ENCODE peak calls at places on chromosomes 1 and 21, in seven cellular contexts. N, J, C, O, E, V and Q are unnamed samples.

GRCh38 chr1:219323426-219323825 is 149.7 kb downstream of the LYPLAL1 start:
- DNase-seq in J (no peak), C (no peak), E (no peak), N (no peak), O (no peak), V (no peak), Q (no peak)

GRCh38 chr1:20479840-20480239 is 6.2 kb downstream of the CAMK2N1 start:
- DNase-seq in J (no peak), O (no peak), N (no peak), E (no peak), C (no peak), V (no peak), Q (no peak)

GRCh38 chr1:221783936-221784335 is 42.0 kb upstream of the DUSP10 start:
- DNase-seq in C (no peak), J (no peak), N (no peak), V (peak), E (no peak), O (no peak), Q (no peak)

GRCh38 chr1:53297226-53297625 is 30.6 kb downstream of the LRP8 start:
- DNase-seq in J (no peak), N (no peak), E (no peak), O (no peak), C (no peak), V (no peak), Q (no peak)

GRCh38 chr1:58704616-58705021 is 4.8 kb upstream of the MYSM1 start:
- DNase-seq in N (no peak), E (no peak), O (peak), C (peak), J (no peak), V (no peak), Q (no peak)

GRCh38 chr1:203327684-203328457 is 22.6 kb downstream of the BTG2 start:
- DNase-seq in J (no peak), V (peak), C (no peak), E (no peak), N (no peak), O (no peak), Q (peak)

GRCh38 chr1:111813440-111814304 is 58.0 kb downstream of the DDX20 start:
- DNase-seq in O (peak), N (no peak), C (peak), J (no peak), V (no peak), E (no peak), Q (no peak)

GRCh38 chr1:22665752-22666151 is 12.7 kb downstream of the C1QB start:
- DNase-seq in O (peak), C (no peak), V (no peak), E (no peak), N (peak), J (no peak), Q (no peak)

GRCh38 chr1:22257286-22258275 is 114.7 kb upstream of the WNT4 start:
- DNase-seq in V (no peak), J (no peak), C (no peak), N (peak), O (no peak), E (no peak), Q (peak)

GRCh38 chr1:3327936-3328590 is 126.4 kb upstream of the ARHGEF16 start:
- DNase-seq in N (no peak), O (no peak), V (no peak), J (no peak), C (peak), E (no peak), Q (no peak)

GRCh38 chr1:183908095-183908494 is 103.2 kb downstream of the RGL1 start:
- DNase-seq in C (no peak), N (no peak), J (no peak), E (no peak), O (no peak), V (no peak), Q (no peak)

GRCh38 chr1:54998677-54999076 is at the start of gene BSND:
- DNase-seq in O (no peak), J (no peak), V (no peak), N (no peak), E (no peak), C (no peak), Q (no peak)

GRCh38 chr1:6614019-6614952 is 755 bp downstream of the PHF13 start:
- DNase-seq in V (no peak), J (no peak), E (peak), O (peak), N (peak), C (no peak), Q (peak)

GRCh38 chr21:35814858-35815619 is 245.3 kb downstream of the SETD4 start:
- DNase-seq in E (no peak), O (no peak), J (no peak), C (no peak), N (no peak), V (no peak), Q (no peak)

GRCh38 chr1:8155528-8156186 is 129.5 kb upstream of the ERRFI1 start:
- DNase-seq in V (no peak), E (no peak), C (peak), O (peak), J (no peak), N (no peak), Q (no peak)

GRCh38 chr1:98143403-98143802 is 222.6 kb upstream of the DPYD start:
- DNase-seq in V (no peak), C (no peak), N (no peak), J (no peak), O (no peak), E (no peak), Q (no peak)

GRCh38 chr1:33363470-33363861 is 42.6 kb upstream of the A3GALT2 start:
- DNase-seq in O (no peak), N (no peak), V (no peak), J (peak), C (no peak), E (no peak), Q (no peak)

GRCh38 chr1:179036844-179037465 is 11.3 kb downstream of the FAM20B start:
- DNase-seq in O (no peak), C (no peak), E (no peak), J (no peak), N (no peak), V (no peak), Q (no peak)

GRCh38 chr1:243945727-243946126 is 95.7 kb upstream of the AKT3 start:
- DNase-seq in N (no peak), O (no peak), V (no peak), J (no peak), C (no peak), E (no peak), Q (no peak)

GRCh38 chr1:180971273-180971997 is 51.2 kb downstream of the STX6 start:
- DNase-seq in C (no peak), E (no peak), V (no peak), O (no peak), J (no peak), N (no peak), Q (no peak)

GRCh38 chr1:97331165-97331564 is 589.7 kb downstream of the DPYD start:
- DNase-seq in J (no peak), N (no peak), V (no peak), E (no peak), C (no peak), O (no peak), Q (no peak)

GRCh38 chr1:112625696-112626095 is 6.1 kb downstream of the CAPZA1 start:
- DNase-seq in N (no peak), C (no peak), O (no peak), J (no peak), V (no peak), E (no peak), Q (no peak)

GRCh38 chr1:29230553-29231378 is at the start of gene MECR:
- DNase-seq in J (peak), E (peak), C (peak), V (peak), O (peak), N (peak), Q (peak)

GRCh38 chr1:168672278-168672677 is 56.7 kb downstream of the DPT start:
- DNase-seq in J (no peak), V (no peak), C (no peak), O (no peak), E (no peak), N (no peak), Q (no peak)

GRCh38 chr21:14864211-14865021 is 200.4 kb downstream of the NRIP1 start:
- DNase-seq in E (peak), C (peak), N (peak), V (peak), O (peak), J (peak), Q (peak)

GRCh38 chr1:19654886-19655717 is 9.6 kb upstream of the HTR6 start:
- DNase-seq in N (no peak), O (no peak), J (no peak), C (no peak), V (no peak), E (no peak), Q (no peak)

GRCh38 chr1:29975036-29975694 is 738.8 kb downstream of the PTPRU start:
- DNase-seq in N (no peak), E (no peak), C (peak), V (no peak), O (peak), J (no peak), Q (no peak)

GRCh38 chr1:202216691-202217090 is 23.1 kb downstream of the LGR6 start:
- DNase-seq in V (peak), J (no peak), O (no peak), N (no peak), E (no peak), C (no peak), Q (no peak)

GRCh38 chr1:37056201-37056764 is 22.0 kb upstream of the GRIK3 start:
- DNase-seq in E (no peak), V (no peak), C (no peak), O (no peak), J (no peak), N (no peak), Q (no peak)

GRCh38 chr1:59743324-59744108 is 71.2 kb upstream of the HOOK1 start:
- DNase-seq in V (peak), C (no peak), O (no peak), N (no peak), J (no peak), E (no peak), Q (no peak)

GRCh38 chr1:167658574-167659328 is 28.7 kb downstream of the RCSD1 start:
- DNase-seq in C (no peak), N (peak), O (no peak), J (no peak), E (no peak), V (peak), Q (no peak)

GRCh38 chr1:205530116-205530515 is 25.6 kb downstream of the CDK18 start:
- DNase-seq in V (no peak), E (peak), J (no peak), C (no peak), O (no peak), N (no peak), Q (no peak)

GRCh38 chr21:41411449-41412089 is 14.5 kb upstream of the MX1 start:
- DNase-seq in C (peak), O (peak), V (no peak), N (peak), J (no peak), E (no peak), Q (no peak)

GRCh38 chr1:238648756-238649155 is 737.6 kb upstream of the CHRM3 start:
- DNase-seq in E (no peak), V (no peak), C (no peak), O (peak), N (no peak), J (no peak), Q (no peak)

GRCh38 chr1:177927021-177927596 is 42.7 kb downstream of the SEC16B start:
- DNase-seq in J (no peak), C (no peak), O (no peak), E (no peak), V (no peak), N (no peak), Q (no peak)

GRCh38 chr1:228416217-228416971 is at the start of gene TRIM17:
- DNase-seq in E (peak), O (peak), C (peak), V (no peak), N (no peak), J (no peak), Q (peak)
- TF ChIP-seq CTCF in E (peak), O (peak), C (peak), V (no peak), N (peak), J (peak), Q (peak)

GRCh38 chr1:242016518-242016917 is 17.6 kb upstream of the MAP1LC3C start:
- DNase-seq in O (no peak), E (no peak), C (no peak), N (no peak), V (no peak), J (no peak), Q (no peak)
- TF ChIP-seq POLR2AphosphoS5 in O (no peak), E (no peak), C (no peak), N (no peak), V (no peak), J (no peak), Q (no peak)

DNA sequence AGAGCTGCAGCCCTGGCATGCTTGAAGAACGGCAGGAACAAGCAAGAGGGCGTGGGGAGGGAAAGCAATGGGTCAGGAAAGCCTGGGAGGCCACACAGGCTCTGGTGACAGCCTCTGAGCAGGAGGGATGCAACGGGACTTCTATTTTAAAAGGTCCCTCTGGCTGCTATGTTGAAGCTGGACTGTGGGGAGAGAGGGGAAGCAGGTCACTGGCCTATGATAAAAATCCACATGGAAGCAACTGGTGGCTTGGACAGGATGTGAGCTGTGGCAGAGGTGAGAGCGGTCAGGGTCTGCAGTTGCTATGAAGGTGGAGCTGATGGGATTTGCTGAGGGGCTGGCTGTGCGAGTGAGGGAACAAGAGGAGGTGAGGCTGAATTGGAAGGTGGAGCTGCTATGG is 11.2 kb downstream of the PADI1 start:
- DNase-seq in N (no peak), O (no peak), C (no peak), V (no peak), J (no peak), E (no peak), Q (no peak)
- H3K27ac ChIP-seq in N (no peak), O (no peak), C (no peak), V (no peak), J (no peak), E (no peak), Q (no peak)

GRCh38 chr1:81466970-81467369 is 333.8 kb upstream of the ADGRL2 start:
- DNase-seq in C (no peak), N (no peak), V (no peak), O (no peak), J (no peak), E (no peak), Q (no peak)

GRCh38 chr1:81467433-81467832 is 333.3 kb upstream of the ADGRL2 start:
- DNase-seq in O (no peak), C (no peak), N (no peak), J (no peak), V (no peak), E (no peak), Q (no peak)

GRCh38 chr1:81472387-81472786 is 328.3 kb upstream of the ADGRL2 start:
- DNase-seq in V (no peak), C (no peak), N (no peak), E (no peak), J (no peak), O (peak), Q (no peak)

GRCh38 chr1:81470250-81470649 is 330.5 kb upstream of the ADGRL2 start:
- DNase-seq in V (peak), N (no peak), O (no peak), C (no peak), J (no peak), E (no peak), Q (no peak)

GRCh38 chr1:81471255-81471654 is 329.5 kb upstream of the ADGRL2 start:
- DNase-seq in O (no peak), E (no peak), N (no peak), V (no peak), C (no peak), J (no peak), Q (no peak)
- TF ChIP-seq CTCF in O (no peak), E (no peak), N (no peak), V (no peak), C (no peak), J (no peak), Q (no peak)

DNA sequence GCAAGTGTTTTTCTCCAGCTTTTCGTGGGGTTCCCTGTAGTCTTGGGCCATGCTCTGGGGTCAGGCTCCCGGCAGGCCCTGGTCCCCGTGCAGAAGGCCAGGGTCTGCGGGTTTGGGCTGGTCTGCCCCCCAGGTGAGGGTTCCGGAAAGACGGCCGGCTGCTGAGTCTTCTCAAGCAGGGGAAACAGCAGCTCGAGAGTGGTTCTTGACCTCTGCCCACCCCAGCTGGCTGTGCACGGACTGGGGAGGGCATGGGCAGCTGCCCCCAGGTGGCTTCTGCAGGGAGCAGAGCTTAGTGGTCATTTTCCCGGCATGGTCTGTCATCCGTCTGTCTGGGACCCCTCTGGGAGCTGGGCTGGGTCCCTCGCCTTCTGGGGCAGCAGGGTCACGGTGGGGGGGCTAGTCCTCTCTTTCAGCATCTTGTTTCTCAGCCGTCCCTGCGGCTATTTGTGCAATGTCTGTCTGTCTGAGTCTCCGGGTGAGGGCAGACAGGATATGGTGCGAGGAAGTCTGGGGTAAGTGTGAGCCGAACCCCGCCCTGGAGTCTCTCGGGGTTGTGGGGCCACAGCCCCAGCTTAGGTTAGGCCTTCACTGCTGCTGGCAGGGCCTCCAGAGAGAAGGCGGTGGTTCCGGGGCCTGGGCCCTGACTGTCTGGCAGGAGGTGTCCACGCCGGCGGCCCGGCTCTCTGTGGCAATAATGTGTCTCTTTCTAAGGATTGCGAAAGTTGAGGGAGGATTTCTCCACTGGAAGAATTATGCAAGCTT is 6.1 kb downstream of the SKI start:
- DNase-seq in J (peak), O (peak), E (peak), N (peak), V (peak), C (peak), Q (peak)
- TF ChIP-seq POLR2AphosphoS5 in J (peak), O (no peak), E (peak), N (peak), V (peak), C (no peak), Q (peak)

DNA sequence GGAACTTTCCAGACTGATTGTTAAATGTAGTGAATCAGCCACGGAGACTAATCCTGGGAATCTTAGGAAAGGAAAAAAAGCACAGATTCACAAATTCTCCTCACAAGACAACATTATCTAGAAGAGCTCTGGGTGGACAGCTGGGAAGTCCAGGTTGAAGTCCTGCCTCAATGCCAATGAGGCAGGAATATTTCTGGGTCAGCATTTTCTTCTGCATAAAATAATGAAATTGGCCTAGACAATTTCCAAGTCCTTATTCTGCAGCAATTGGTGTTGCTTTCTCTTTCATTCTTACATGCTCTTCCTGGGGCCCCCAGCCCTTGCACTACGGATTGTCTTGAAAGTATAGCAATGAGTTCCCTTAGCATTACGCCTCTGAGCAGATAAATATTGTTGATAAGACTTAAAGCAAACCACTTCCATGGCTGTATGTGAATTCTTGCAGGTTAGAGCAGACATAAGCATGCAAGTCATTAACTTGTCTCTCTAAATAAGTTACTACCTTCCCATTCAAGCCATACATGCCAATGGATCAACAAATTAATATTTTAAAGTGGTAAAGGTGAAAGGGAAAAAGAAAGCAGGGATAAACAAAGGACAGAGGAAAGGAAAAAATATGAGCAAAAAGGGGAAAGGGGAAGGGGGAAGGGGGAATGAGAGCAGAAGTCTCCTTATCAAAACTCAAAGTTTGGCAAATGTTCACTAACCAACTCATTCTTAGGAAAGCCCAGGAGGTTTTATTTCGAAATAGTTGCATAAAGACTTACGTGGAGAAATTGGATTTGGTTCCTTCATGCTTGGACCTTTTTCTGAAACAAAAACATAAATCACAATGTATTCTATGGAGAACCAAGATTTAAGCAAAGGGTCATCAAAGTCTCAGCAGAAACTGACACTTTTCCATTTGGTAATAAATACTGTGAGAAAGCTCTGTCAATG is 188.4 kb downstream of the TGFBR3 start:
- DNase-seq in N (no peak), V (no peak), C (no peak), O (no peak), J (no peak), E (no peak), Q (no peak)
- H3K27ac ChIP-seq in N (peak), V (no peak), C (no peak), O (no peak), J (peak), E (peak), Q (peak)

GRCh38 chr1:40312238-40313205 is 4.6 kb downstream of the COL9A2 start:
- DNase-seq in C (peak), J (peak), O (no peak), N (peak), E (peak), V (peak), Q (no peak)
- TF ChIP-seq CTCF in C (no peak), J (no peak), O (peak), N (no peak), E (no peak), V (no peak), Q (no peak)